ENCODE peak calls at places on chromosomes 1 and 21, in ten cellular contexts. One of them, this sample, is unnamed.

GRCh38 chr1:109759513-109760334 is 4.0 kb downstream of the EPS8L3 start:
- DNase-seq in stomach: peak; percentile 20
- DNase-seq in K562: no peak
- DNase-seq in breast epithelium: peak; percentile 15
- DNase-seq in HCT116: no peak
- DNase-seq in sigmoid colon: peak; percentile 56
- DNase-seq in spleen: peak; percentile 61
- DNase-seq in transverse colon: peak; percentile 7
- DNase-seq in upper lobe of left lung: peak; percentile 19
- DNase-seq in endothelial cell of umbilical vein: no peak
- DNase-seq in this sample: peak; percentile 76

GRCh38 chr1:97770376-97770775 is 150.5 kb downstream of the DPYD start:
- DNase-seq in stomach: no peak
- DNase-seq in K562: no peak
- DNase-seq in breast epithelium: no peak
- DNase-seq in HCT116: no peak
- DNase-seq in sigmoid colon: no peak
- DNase-seq in spleen: no peak
- DNase-seq in transverse colon: no peak
- DNase-seq in upper lobe of left lung: no peak
- DNase-seq in endothelial cell of umbilical vein: no peak
- DNase-seq in this sample: no peak

GRCh38 chr1:9345922-9346321 is 53.2 kb downstream of the SPSB1 start:
- DNase-seq in stomach: no peak
- DNase-seq in K562: no peak
- DNase-seq in breast epithelium: peak; percentile 85
- DNase-seq in HCT116: no peak
- DNase-seq in sigmoid colon: no peak
- DNase-seq in spleen: no peak
- DNase-seq in transverse colon: no peak
- DNase-seq in upper lobe of left lung: no peak
- DNase-seq in endothelial cell of umbilical vein: no peak
- DNase-seq in this sample: no peak

GRCh38 chr1:175390081-175390481 is 197.5 kb upstream of the KIAA0040 start:
- DNase-seq in stomach: no peak
- DNase-seq in K562: no peak
- DNase-seq in breast epithelium: no peak
- DNase-seq in HCT116: no peak
- DNase-seq in sigmoid colon: no peak
- DNase-seq in spleen: no peak
- DNase-seq in transverse colon: no peak
- DNase-seq in upper lobe of left lung: no peak
- DNase-seq in endothelial cell of umbilical vein: no peak
- DNase-seq in this sample: no peak

GRCh38 chr1:91583326-91583755 is 82.7 kb downstream of the CDC7 start:
- DNase-seq in stomach: no peak
- DNase-seq in K562: no peak
- DNase-seq in breast epithelium: no peak
- DNase-seq in HCT116: no peak
- DNase-seq in sigmoid colon: no peak
- DNase-seq in spleen: no peak
- DNase-seq in transverse colon: peak; percentile 14
- DNase-seq in upper lobe of left lung: no peak
- DNase-seq in endothelial cell of umbilical vein: no peak
- DNase-seq in this sample: no peak

GRCh38 chr1:237841485-237841884 is 49.2 kb downstream of the ZP4 start:
- DNase-seq in stomach: no peak
- DNase-seq in K562: no peak
- DNase-seq in breast epithelium: no peak
- DNase-seq in HCT116: no peak
- DNase-seq in sigmoid colon: no peak
- DNase-seq in spleen: no peak
- DNase-seq in transverse colon: no peak
- DNase-seq in upper lobe of left lung: no peak
- DNase-seq in endothelial cell of umbilical vein: no peak
- DNase-seq in this sample: no peak

GRCh38 chr1:12180903-12181302 is 14.1 kb downstream of the TNFRSF1B start:
- DNase-seq in stomach: no peak
- DNase-seq in K562: no peak
- DNase-seq in breast epithelium: no peak
- DNase-seq in HCT116: no peak
- DNase-seq in sigmoid colon: peak; percentile 64
- DNase-seq in spleen: peak; percentile 82
- DNase-seq in transverse colon: no peak
- DNase-seq in upper lobe of left lung: peak; percentile 47
- DNase-seq in endothelial cell of umbilical vein: no peak
- DNase-seq in this sample: no peak

GRCh38 chr1:221169447-221169889 is 290.2 kb downstream of the HLX start:
- DNase-seq in stomach: no peak
- DNase-seq in K562: no peak
- DNase-seq in breast epithelium: no peak
- DNase-seq in HCT116: no peak
- DNase-seq in sigmoid colon: no peak
- DNase-seq in spleen: no peak
- DNase-seq in transverse colon: no peak
- DNase-seq in upper lobe of left lung: no peak
- DNase-seq in endothelial cell of umbilical vein: peak; percentile 49
- DNase-seq in this sample: no peak

GRCh38 chr1:46218443-46218842 is 15.3 kb downstream of the LURAP1 start:
- DNase-seq in stomach: no peak
- DNase-seq in K562: no peak
- DNase-seq in breast epithelium: no peak
- DNase-seq in HCT116: no peak
- DNase-seq in sigmoid colon: no peak
- DNase-seq in spleen: no peak
- DNase-seq in transverse colon: no peak
- DNase-seq in upper lobe of left lung: no peak
- DNase-seq in endothelial cell of umbilical vein: no peak
- DNase-seq in this sample: no peak

GRCh38 chr1:154329551-154330131 is 4.3 kb downstream of the ATP8B2 start:
- DNase-seq in stomach: no peak
- DNase-seq in K562: peak; percentile 70
- DNase-seq in breast epithelium: no peak
- DNase-seq in HCT116: no peak
- DNase-seq in sigmoid colon: no peak
- DNase-seq in spleen: no peak
- DNase-seq in transverse colon: no peak
- DNase-seq in upper lobe of left lung: no peak
- DNase-seq in endothelial cell of umbilical vein: no peak
- DNase-seq in this sample: no peak

GRCh38 chr1:230123280-230124186 is 56.5 kb downstream of the GALNT2 start:
- DNase-seq in stomach: no peak
- DNase-seq in K562: no peak
- DNase-seq in breast epithelium: no peak
- DNase-seq in HCT116: no peak
- DNase-seq in sigmoid colon: no peak
- DNase-seq in spleen: no peak
- DNase-seq in transverse colon: no peak
- DNase-seq in upper lobe of left lung: no peak
- DNase-seq in endothelial cell of umbilical vein: no peak
- DNase-seq in this sample: no peak

GRCh38 chr1:30976143-30976542 is 67.6 kb upstream of the SDC3 start:
- DNase-seq in stomach: no peak
- DNase-seq in K562: no peak
- DNase-seq in breast epithelium: no peak
- DNase-seq in HCT116: no peak
- DNase-seq in sigmoid colon: no peak
- DNase-seq in spleen: no peak
- DNase-seq in transverse colon: no peak
- DNase-seq in upper lobe of left lung: no peak
- DNase-seq in endothelial cell of umbilical vein: peak; percentile 40
- DNase-seq in this sample: no peak

GRCh38 chr1:183544598-183545297 is 45.5 kb downstream of the NCF2 start:
- DNase-seq in stomach: peak; percentile 46
- DNase-seq in K562: no peak
- DNase-seq in breast epithelium: no peak
- DNase-seq in HCT116: no peak
- DNase-seq in sigmoid colon: no peak
- DNase-seq in spleen: no peak
- DNase-seq in transverse colon: no peak
- DNase-seq in upper lobe of left lung: no peak
- DNase-seq in endothelial cell of umbilical vein: no peak
- DNase-seq in this sample: no peak

GRCh38 chr1:164591858-164592257 is 32.9 kb downstream of the PBX1 start:
- DNase-seq in stomach: no peak
- DNase-seq in K562: no peak
- DNase-seq in breast epithelium: no peak
- DNase-seq in HCT116: no peak
- DNase-seq in sigmoid colon: no peak
- DNase-seq in spleen: no peak
- DNase-seq in transverse colon: no peak
- DNase-seq in upper lobe of left lung: no peak
- DNase-seq in endothelial cell of umbilical vein: no peak
- DNase-seq in this sample: no peak

GRCh38 chr1:202576816-202577215 is 133.4 kb downstream of the SYT2 start:
- DNase-seq in stomach: no peak
- DNase-seq in K562: no peak
- DNase-seq in breast epithelium: peak; percentile 65
- DNase-seq in HCT116: no peak
- DNase-seq in sigmoid colon: no peak
- DNase-seq in spleen: no peak
- DNase-seq in transverse colon: no peak
- DNase-seq in upper lobe of left lung: peak; percentile 42
- DNase-seq in endothelial cell of umbilical vein: peak; percentile 40
- DNase-seq in this sample: no peak

GRCh38 chr1:7516892-7517291 is 254.2 kb upstream of the VAMP3 start:
- DNase-seq in stomach: no peak
- DNase-seq in K562: no peak
- DNase-seq in breast epithelium: no peak
- DNase-seq in HCT116: no peak
- DNase-seq in sigmoid colon: no peak
- DNase-seq in spleen: no peak
- DNase-seq in transverse colon: no peak
- DNase-seq in upper lobe of left lung: no peak
- DNase-seq in endothelial cell of umbilical vein: no peak
- DNase-seq in this sample: no peak

GRCh38 chr21:16420086-16420724 is 690.4 kb downstream of the USP25 start:
- DNase-seq in stomach: peak; percentile 42
- DNase-seq in K562: no peak
- DNase-seq in breast epithelium: peak; percentile 51
- DNase-seq in HCT116: no peak
- DNase-seq in sigmoid colon: peak; percentile 71
- DNase-seq in spleen: no peak
- DNase-seq in transverse colon: no peak
- DNase-seq in upper lobe of left lung: peak; percentile 39
- DNase-seq in endothelial cell of umbilical vein: peak; percentile 89
- DNase-seq in this sample: no peak

GRCh38 chr1:20184997-20185833 is 681 bp upstream of the UBXN10 start:
- DNase-seq in stomach: no peak
- DNase-seq in K562: peak; percentile 74
- DNase-seq in breast epithelium: no peak
- DNase-seq in HCT116: no peak
- DNase-seq in sigmoid colon: no peak
- DNase-seq in spleen: no peak
- DNase-seq in transverse colon: no peak
- DNase-seq in upper lobe of left lung: no peak
- DNase-seq in endothelial cell of umbilical vein: no peak
- DNase-seq in this sample: no peak

DNA sequence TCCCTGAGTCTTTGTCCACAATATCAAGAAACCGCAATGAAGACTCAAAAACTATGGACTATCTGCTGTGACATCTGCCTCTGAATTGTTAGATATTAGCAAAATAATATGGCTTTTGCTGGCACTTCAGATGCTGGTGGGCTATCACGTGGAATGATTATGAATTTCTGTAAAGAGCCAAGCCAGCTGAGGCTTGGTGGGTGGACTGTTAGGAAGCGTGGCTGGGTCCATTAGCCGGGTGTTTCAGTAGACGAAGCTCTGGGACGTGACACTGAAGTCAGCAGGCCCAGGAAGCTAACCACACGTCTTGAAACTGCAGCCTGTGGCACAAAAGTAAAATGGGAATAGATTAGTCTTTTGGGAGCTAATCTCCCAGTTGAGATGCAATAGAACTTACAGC is 780.0 kb upstream of the TPTE start:
- DNase-seq in stomach: no peak
- DNase-seq in K562: no peak
- DNase-seq in breast epithelium: no peak
- DNase-seq in HCT116: no peak
- DNase-seq in sigmoid colon: no peak
- DNase-seq in spleen: no peak
- DNase-seq in transverse colon: no peak
- DNase-seq in upper lobe of left lung: no peak
- DNase-seq in endothelial cell of umbilical vein: no peak
- DNase-seq in this sample: no peak
- H3K9me3 ChIP-seq in stomach: peaks cover 45% of the 10 kb centered on the region
- H3K9me3 ChIP-seq in K562: no peaks in the 10 kb centered on the region
- H3K9me3 ChIP-seq in breast epithelium: peaks cover 9% of the 10 kb centered on the region
- H3K9me3 ChIP-seq in HCT116: peaks cover 49% of the 10 kb centered on the region
- H3K9me3 ChIP-seq in sigmoid colon: peaks cover 43% of the 10 kb centered on the region
- H3K9me3 ChIP-seq in spleen: peaks cover 40% of the 10 kb centered on the region
- H3K9me3 ChIP-seq in transverse colon: peaks cover 41% of the 10 kb centered on the region
- H3K9me3 ChIP-seq in upper lobe of left lung: peaks cover 10% of the 10 kb centered on the region
- H3K9me3 ChIP-seq in endothelial cell of umbilical vein: peaks cover 22% of the 10 kb centered on the region
- H3K9me3 ChIP-seq in this sample: peaks cover 44% of the 10 kb centered on the region

GRCh38 chr1:232988572-232989040 is 38.2 kb downstream of the NTPCR start:
- DNase-seq in stomach: no peak
- DNase-seq in K562: no peak
- DNase-seq in breast epithelium: no peak
- DNase-seq in HCT116: no peak
- DNase-seq in sigmoid colon: peak; percentile 50
- DNase-seq in spleen: no peak
- DNase-seq in transverse colon: no peak
- DNase-seq in upper lobe of left lung: no peak
- DNase-seq in endothelial cell of umbilical vein: no peak
- DNase-seq in this sample: no peak
- TF ChIP-seq POLR2AphosphoS5 in stomach: no peak
- TF ChIP-seq POLR2AphosphoS5 in K562: no peak
- TF ChIP-seq POLR2AphosphoS5 in breast epithelium: no peak
- TF ChIP-seq POLR2AphosphoS5 in HCT116: no peak
- TF ChIP-seq POLR2AphosphoS5 in sigmoid colon: no peak
- TF ChIP-seq POLR2AphosphoS5 in spleen: no peak
- TF ChIP-seq POLR2AphosphoS5 in transverse colon: no peak
- TF ChIP-seq POLR2AphosphoS5 in upper lobe of left lung: no peak
- TF ChIP-seq POLR2AphosphoS5 in endothelial cell of umbilical vein: no peak
- TF ChIP-seq POLR2AphosphoS5 in this sample: no peak

DNA sequence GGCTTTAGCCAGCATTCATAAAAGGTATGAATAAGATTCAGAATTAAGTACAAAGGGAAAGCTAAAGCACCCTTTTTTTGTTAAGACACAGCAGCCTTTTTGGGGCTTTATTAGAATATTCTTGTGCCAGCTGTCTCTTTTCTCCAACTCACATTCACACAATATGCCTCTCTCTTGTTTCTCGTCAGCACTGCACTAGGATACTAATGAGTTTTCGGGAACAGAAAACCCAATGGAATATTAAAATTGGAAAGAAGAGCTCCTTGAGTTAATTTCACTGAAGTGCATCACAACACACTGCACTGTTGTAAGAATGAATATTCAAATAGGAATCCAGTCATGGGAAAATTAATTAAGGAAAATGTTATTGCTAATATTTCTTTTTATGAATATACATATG is 410.4 kb upstream of the BEND5 start:
- DNase-seq in stomach: no peak
- DNase-seq in K562: no peak
- DNase-seq in breast epithelium: no peak
- DNase-seq in HCT116: no peak
- DNase-seq in sigmoid colon: no peak
- DNase-seq in spleen: no peak
- DNase-seq in transverse colon: no peak
- DNase-seq in upper lobe of left lung: no peak
- DNase-seq in endothelial cell of umbilical vein: no peak
- DNase-seq in this sample: no peak
- H3K9me3 ChIP-seq in stomach: no peaks in the 10 kb centered on the region
- H3K9me3 ChIP-seq in K562: no peaks in the 10 kb centered on the region
- H3K9me3 ChIP-seq in breast epithelium: no peaks in the 10 kb centered on the region
- H3K9me3 ChIP-seq in HCT116: peaks cover 13% of the 10 kb centered on the region
- H3K9me3 ChIP-seq in sigmoid colon: no peaks in the 10 kb centered on the region
- H3K9me3 ChIP-seq in spleen: no peaks in the 10 kb centered on the region
- H3K9me3 ChIP-seq in transverse colon: peaks cover 4% of the 10 kb centered on the region
- H3K9me3 ChIP-seq in upper lobe of left lung: no peaks in the 10 kb centered on the region
- H3K9me3 ChIP-seq in endothelial cell of umbilical vein: no peaks in the 10 kb centered on the region
- H3K9me3 ChIP-seq in this sample: no peaks in the 10 kb centered on the region

GRCh38 chr21:43015906-43016540 is 41.7 kb downstream of the PKNOX1 start:
- DNase-seq in stomach: no peak
- DNase-seq in K562: no peak
- DNase-seq in breast epithelium: no peak
- DNase-seq in HCT116: no peak
- DNase-seq in sigmoid colon: no peak
- DNase-seq in spleen: peak; percentile 80
- DNase-seq in transverse colon: no peak
- DNase-seq in upper lobe of left lung: no peak
- DNase-seq in endothelial cell of umbilical vein: no peak
- DNase-seq in this sample: no peak
- TF ChIP-seq POLR2AphosphoS5 in stomach: no peak
- TF ChIP-seq POLR2AphosphoS5 in K562: no peak
- TF ChIP-seq POLR2AphosphoS5 in breast epithelium: no peak
- TF ChIP-seq POLR2AphosphoS5 in HCT116: no peak
- TF ChIP-seq POLR2AphosphoS5 in sigmoid colon: no peak
- TF ChIP-seq POLR2AphosphoS5 in spleen: no peak
- TF ChIP-seq POLR2AphosphoS5 in transverse colon: no peak
- TF ChIP-seq POLR2AphosphoS5 in upper lobe of left lung: no peak
- TF ChIP-seq POLR2AphosphoS5 in endothelial cell of umbilical vein: no peak
- TF ChIP-seq POLR2AphosphoS5 in this sample: no peak

This sample was measured in suprapubic skin.